ENCODE peak calls at places on chromosomes 5 and 9, in four cellular contexts. One of them, this sample, is unnamed.
A peak's percentile ranks its signal among the peaks of the same experiment; 100 is the strongest.

GRCh38 chr9:120978987-120979386 is 52.4 kb upstream of the TRAF1 start:
- DNase-seq in HepG2: no peak
- DNase-seq in K562: no peak
- DNase-seq in WTC11: no peak
- DNase-seq in this sample: no peak

GRCh38 chr9:90421786-90422185 is 220.8 kb downstream of the DIRAS2 start:
- DNase-seq in HepG2: no peak
- DNase-seq in K562: no peak
- DNase-seq in WTC11: no peak
- DNase-seq in this sample: no peak

GRCh38 chr5:135127604-135128240 is 93.7 kb upstream of the PITX1 start:
- DNase-seq in HepG2: peak; percentile 83
- DNase-seq in K562: no peak
- DNase-seq in WTC11: no peak
- DNase-seq in this sample: no peak

GRCh38 chr9:7328453-7328852 is 471.1 kb downstream of the DMAC1 start:
- DNase-seq in HepG2: peak; percentile 11
- DNase-seq in K562: no peak
- DNase-seq in WTC11: no peak
- DNase-seq in this sample: no peak

GRCh38 chr5:140341591-140341990 is 4.8 kb downstream of the HBEGF start:
- DNase-seq in HepG2: no peak
- DNase-seq in K562: no peak
- DNase-seq in WTC11: no peak
- DNase-seq in this sample: no peak

GRCh38 chr5:171336486-171337206 is 27.6 kb downstream of the TLX3 start:
- DNase-seq in HepG2: no peak
- DNase-seq in K562: no peak
- DNase-seq in WTC11: peak; percentile 51
- DNase-seq in this sample: no peak

GRCh38 chr5:527646-528591 is 3.7 kb upstream of the SLC9A3 start:
- DNase-seq in HepG2: no peak
- DNase-seq in K562: no peak
- DNase-seq in WTC11: no peak
- DNase-seq in this sample: no peak

GRCh38 chr9:88534456-88535225 is at the start of gene NXNL2:
- DNase-seq in HepG2: no peak
- DNase-seq in K562: peak; percentile 88
- DNase-seq in WTC11: peak; percentile 83
- DNase-seq in this sample: peak; percentile 88

GRCh38 chr5:168693883-168694282 is 114.7 kb upstream of the PANK3 start:
- DNase-seq in HepG2: no peak
- DNase-seq in K562: no peak
- DNase-seq in WTC11: no peak
- DNase-seq in this sample: no peak

GRCh38 chr5:176170084-176170483 is 68.1 kb upstream of the SIMC1 start:
- DNase-seq in HepG2: no peak
- DNase-seq in K562: no peak
- DNase-seq in WTC11: no peak
- DNase-seq in this sample: no peak

GRCh38 chr9:4238522-4238921 is 61.3 kb downstream of the GLIS3 start:
- DNase-seq in HepG2: no peak
- DNase-seq in K562: no peak
- DNase-seq in WTC11: no peak
- DNase-seq in this sample: no peak

GRCh38 chr5:59525957-59526356 is 367.6 kb downstream of the PDE4D start:
- DNase-seq in HepG2: peak; percentile 27
- DNase-seq in K562: no peak
- DNase-seq in WTC11: no peak
- DNase-seq in this sample: no peak

GRCh38 chr5:178249191-178249989 is 16.8 kb upstream of the PHYKPL start:
- DNase-seq in HepG2: no peak
- DNase-seq in K562: no peak
- DNase-seq in WTC11: no peak
- DNase-seq in this sample: no peak

GRCh38 chr9:124399323-124399962 is 15.8 kb downstream of the PSMB7 start:
- DNase-seq in HepG2: no peak
- DNase-seq in K562: no peak
- DNase-seq in WTC11: no peak
- DNase-seq in this sample: no peak

GRCh38 chr9:111974092-111974681 is 77.6 kb downstream of the UGCG start:
- DNase-seq in HepG2: no peak
- DNase-seq in K562: no peak
- DNase-seq in WTC11: no peak
- DNase-seq in this sample: peak; percentile 62

GRCh38 chr9:135602789-135603481 is 36.4 kb downstream of the GLT6D1 start:
- DNase-seq in HepG2: no peak
- DNase-seq in K562: peak; percentile 78
- DNase-seq in WTC11: peak; percentile 70
- DNase-seq in this sample: peak; percentile 59

GRCh38 chr9:133101356-133102189 is 19.5 kb downstream of the RALGDS start:
- DNase-seq in HepG2: no peak
- DNase-seq in K562: no peak
- DNase-seq in WTC11: no peak
- DNase-seq in this sample: no peak

GRCh38 chr5:206406-206805 is 11.5 kb downstream of the CCDC127 start:
- DNase-seq in HepG2: no peak
- DNase-seq in K562: no peak
- DNase-seq in WTC11: no peak
- DNase-seq in this sample: no peak

GRCh38 chr9:83013261-83013610 is 49.7 kb downstream of the RASEF start:
- DNase-seq in HepG2: no peak
- DNase-seq in K562: no peak
- DNase-seq in WTC11: no peak
- DNase-seq in this sample: no peak

GRCh38 chr9:93123561-93124283 is 10.3 kb downstream of the NINJ1 start:
- DNase-seq in HepG2: no peak
- DNase-seq in K562: no peak
- DNase-seq in WTC11: no peak
- DNase-seq in this sample: no peak

GRCh38 chr5:123763201-123763600 is 251.2 kb downstream of the CSNK1G3 start:
- DNase-seq in HepG2: no peak
- DNase-seq in K562: no peak
- DNase-seq in WTC11: no peak
- DNase-seq in this sample: no peak

GRCh38 chr5:34791761-34792244 is 47.2 kb upstream of the TTC23L start:
- DNase-seq in HepG2: no peak
- DNase-seq in K562: no peak
- DNase-seq in WTC11: no peak
- DNase-seq in this sample: no peak

GRCh38 chr5:68673451-68674180 is 420.2 kb upstream of the SLC30A5 start:
- DNase-seq in HepG2: peak; percentile 12
- DNase-seq in K562: no peak
- DNase-seq in WTC11: no peak
- DNase-seq in this sample: no peak

GRCh38 chr5:36682499-36682898 is 76.1 kb downstream of the SLC1A3 start:
- DNase-seq in HepG2: no peak
- DNase-seq in K562: no peak
- DNase-seq in WTC11: no peak
- DNase-seq in this sample: no peak

GRCh38 chr5:59296317-59297264 is 596.9 kb downstream of the PDE4D start:
- DNase-seq in HepG2: peak; percentile 43
- DNase-seq in K562: no peak
- DNase-seq in WTC11: no peak
- DNase-seq in this sample: no peak

GRCh38 chr5:76402251-76402879 is 720 bp upstream of the IQGAP2 start:
- DNase-seq in HepG2: peak; percentile 58
- DNase-seq in K562: peak; percentile 88
- DNase-seq in WTC11: peak; percentile 61
- DNase-seq in this sample: peak; percentile 57

GRCh38 chr9:16000826-16001225 is 448.0 kb downstream of the CCDC171 start:
- DNase-seq in HepG2: no peak
- DNase-seq in K562: no peak
- DNase-seq in WTC11: no peak
- DNase-seq in this sample: no peak

GRCh38 chr9:107437716-107438115 is 51.9 kb downstream of the KLF4 start:
- DNase-seq in HepG2: no peak
- DNase-seq in K562: no peak
- DNase-seq in WTC11: peak; percentile 18
- DNase-seq in this sample: no peak

GRCh38 chr9:128927731-128928411 is 7.1 kb downstream of the PHYHD1 start:
- DNase-seq in HepG2: no peak
- DNase-seq in K562: peak; percentile 75
- DNase-seq in WTC11: peak; percentile 79
- DNase-seq in this sample: peak; percentile 73

GRCh38 chr9:101119206-101119819 is 90.8 kb downstream of the PLPPR1 start:
- DNase-seq in HepG2: peak; percentile 57
- DNase-seq in K562: peak; percentile 47
- DNase-seq in WTC11: peak; percentile 85
- DNase-seq in this sample: peak; percentile 55

GRCh38 chr9:136289651-136290507 is 14.0 kb downstream of the CCDC187 start:
- DNase-seq in HepG2: no peak
- DNase-seq in K562: peak; percentile 32
- DNase-seq in WTC11: no peak
- DNase-seq in this sample: no peak

GRCh38 chr5:170408189-170408588 is 19.0 kb upstream of the KCNMB1 start:
- DNase-seq in HepG2: no peak
- DNase-seq in K562: no peak
- DNase-seq in WTC11: no peak
- DNase-seq in this sample: no peak

GRCh38 chr5:103013933-103014552 is 105.9 kb downstream of the GIN1 start:
- DNase-seq in HepG2: no peak
- DNase-seq in K562: no peak
- DNase-seq in WTC11: no peak
- DNase-seq in this sample: no peak

GRCh38 chr9:101028346-101029299 is at the start of gene PLPPR1:
- DNase-seq in HepG2: peak; percentile 89
- DNase-seq in K562: no peak
- DNase-seq in WTC11: peak; percentile 77
- DNase-seq in this sample: peak; percentile 79

GRCh38 chr9:134301387-134302129 is 24.7 kb upstream of the RXRA start:
- DNase-seq in HepG2: no peak
- DNase-seq in K562: no peak
- DNase-seq in WTC11: no peak
- DNase-seq in this sample: no peak

GRCh38 chr9:21989440-21990189 is 4.6 kb downstream of the CDKN2A start:
- DNase-seq in HepG2: no peak
- DNase-seq in K562: no peak
- DNase-seq in WTC11: peak; percentile 36
- DNase-seq in this sample: no peak

GRCh38 chr9:21985964-21986667 is 8.1 kb downstream of the CDKN2A start:
- DNase-seq in HepG2: no peak
- DNase-seq in K562: no peak
- DNase-seq in WTC11: no peak
- DNase-seq in this sample: no peak

GRCh38 chr9:21991039-21991959 is 2.9 kb downstream of the CDKN2A start:
- DNase-seq in HepG2: no peak
- DNase-seq in K562: no peak
- DNase-seq in WTC11: no peak
- DNase-seq in this sample: no peak

GRCh38 chr9:21993007-21993406 is 1.2 kb downstream of the CDKN2A start:
- DNase-seq in HepG2: no peak
- DNase-seq in K562: no peak
- DNase-seq in WTC11: no peak
- DNase-seq in this sample: no peak

GRCh38 chr9:21988056-21988990 is 5.9 kb downstream of the CDKN2A start:
- DNase-seq in HepG2: no peak
- DNase-seq in K562: no peak
- DNase-seq in WTC11: no peak
- DNase-seq in this sample: no peak
- TF ChIP-seq ELF4 in HepG2: no peak
- TF ChIP-seq ELF4 in K562: no peak
- TF ChIP-seq ELF4 in WTC11: no peak
- TF ChIP-seq ELF4 in this sample: no peak

GRCh38 chr5:20335978-20336377 is 348.0 kb upstream of the CDH18 start:
- DNase-seq in HepG2: no peak
- DNase-seq in K562: no peak
- DNase-seq in WTC11: peak; percentile 25
- DNase-seq in this sample: no peak
- TF ChIP-seq ELF4 in HepG2: no peak
- TF ChIP-seq ELF4 in K562: no peak
- TF ChIP-seq ELF4 in WTC11: no peak
- TF ChIP-seq ELF4 in this sample: no peak

DNA sequence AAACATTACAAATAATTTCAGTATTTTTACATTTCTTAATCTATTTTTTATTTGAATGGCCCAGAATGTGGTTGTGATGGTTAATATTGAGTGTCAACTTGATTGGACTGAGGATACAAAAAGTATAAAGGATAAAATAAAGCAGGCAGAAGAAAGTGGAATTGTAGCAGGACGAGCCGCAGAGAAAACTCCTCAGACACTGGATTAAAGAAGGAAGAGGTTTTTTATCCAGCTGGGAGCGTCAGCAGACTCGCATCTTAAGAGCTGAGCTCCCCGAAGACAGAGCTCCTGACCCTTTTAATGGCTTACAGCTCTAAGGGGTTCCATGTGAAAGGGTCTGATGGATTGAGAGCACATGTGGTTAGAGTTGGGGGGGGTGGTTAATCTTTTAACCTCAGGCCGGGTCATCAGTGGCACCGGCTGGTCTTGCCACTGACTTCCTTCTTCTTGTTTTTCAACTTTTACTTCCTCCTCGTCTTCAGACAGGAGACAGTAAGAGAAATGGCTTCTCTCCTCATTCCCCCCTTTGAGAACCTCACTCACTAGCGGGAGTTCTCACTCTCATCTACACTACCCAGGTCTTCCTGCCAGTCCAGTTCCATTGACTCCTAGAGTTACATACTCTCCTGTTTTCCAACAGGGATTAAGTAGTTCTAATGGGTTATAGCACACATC is 80.0 kb downstream of the TMEM161B start:
- DNase-seq in HepG2: no peak
- DNase-seq in K562: no peak
- DNase-seq in WTC11: no peak
- DNase-seq in this sample: no peak
- TF ChIP-seq ELF4 in HepG2: no peak
- TF ChIP-seq ELF4 in K562: no peak
- TF ChIP-seq ELF4 in WTC11: no peak
- TF ChIP-seq ELF4 in this sample: no peak

GRCh38 chr5:1640276-1640898 is 116.6 kb upstream of the LPCAT1 start:
- DNase-seq in HepG2: no peak
- DNase-seq in K562: no peak
- DNase-seq in WTC11: no peak
- DNase-seq in this sample: no peak
- TF ChIP-seq ELF4 in HepG2: no peak
- TF ChIP-seq ELF4 in K562: no peak
- TF ChIP-seq ELF4 in WTC11: no peak
- TF ChIP-seq ELF4 in this sample: no peak

GRCh38 chr5:56699588-56699987 is 115.8 kb upstream of the MAP3K1 start:
- DNase-seq in HepG2: no peak
- DNase-seq in K562: no peak
- DNase-seq in WTC11: no peak
- DNase-seq in this sample: no peak

GRCh38 chr5:56698463-56699381 is 116.6 kb upstream of the MAP3K1 start:
- DNase-seq in HepG2: no peak
- DNase-seq in K562: no peak
- DNase-seq in WTC11: no peak
- DNase-seq in this sample: no peak

GRCh38 chr5:56693220-56693579 is 122.1 kb upstream of the MAP3K1 start:
- DNase-seq in HepG2: no peak
- DNase-seq in K562: no peak
- DNase-seq in WTC11: no peak
- DNase-seq in this sample: no peak

GRCh38 chr5:56700711-56701110 is 114.6 kb upstream of the MAP3K1 start:
- DNase-seq in HepG2: no peak
- DNase-seq in K562: no peak
- DNase-seq in WTC11: no peak
- DNase-seq in this sample: no peak

GRCh38 chr5:56696900-56697299 is 118.4 kb upstream of the MAP3K1 start:
- DNase-seq in HepG2: no peak
- DNase-seq in K562: no peak
- DNase-seq in WTC11: no peak
- DNase-seq in this sample: no peak
- TF ChIP-seq ELF4 in HepG2: no peak
- TF ChIP-seq ELF4 in K562: no peak
- TF ChIP-seq ELF4 in WTC11: no peak
- TF ChIP-seq ELF4 in this sample: no peak

This sample was measured in HEK293T.